ENCODE peak calls at places on chromosomes 11 and 22, in four cellular contexts. P, N, F and D are unnamed samples.

GRCh38 chr22:49295851-49296560 is 531.7 kb downstream of the BRD1 start:
- DNase-seq in P (no peak), N (peak), F (no peak), D (no peak)

GRCh38 chr11:3224730-3225098 is 6.1 kb upstream of the MRGPRG start:
- DNase-seq in P (no peak), N (no peak), F (no peak), D (no peak)

GRCh38 chr22:42179616-42180015 is 49.0 kb upstream of the CYP2D6 start:
- DNase-seq in P (no peak), N (no peak), F (no peak), D (no peak)

GRCh38 chr22:43829904-43830851 is 18.1 kb upstream of the EFCAB6 start:
- DNase-seq in P (no peak), N (no peak), F (peak), D (no peak)

GRCh38 chr11:84412862-84413261 is 1126.7 kb upstream of the CCDC90B start:
- DNase-seq in P (no peak), N (no peak), F (no peak), D (no peak)

GRCh38 chr22:35830305-35830704 is 112.6 kb downstream of the APOL5 start:
- DNase-seq in P (no peak), N (no peak), F (no peak), D (no peak)

GRCh38 chr11:119323532-119324033 is 6.7 kb upstream of the MCAM start:
- DNase-seq in P (peak), N (peak), F (peak), D (peak)

GRCh38 chr11:131471976-131472375 is 101.6 kb downstream of the NTM start:
- DNase-seq in P (no peak), N (no peak), F (no peak), D (no peak)

GRCh38 chr11:62842171-62842717 is 2.9 kb upstream of the WDR74 start:
- DNase-seq in P (peak), N (peak), F (no peak), D (no peak)

GRCh38 chr22:44360686-44361381 is 48.1 kb upstream of the SHISAL1 start:
- DNase-seq in P (no peak), N (no peak), F (no peak), D (no peak)

GRCh38 chr22:47328550-47329243 is 566.2 kb downstream of the TBC1D22A start:
- DNase-seq in P (no peak), N (no peak), F (no peak), D (no peak)

GRCh38 chr11:91497847-91498246 is 726.8 kb upstream of the FAT3 start:
- DNase-seq in P (no peak), N (no peak), F (no peak), D (no peak)

GRCh38 chr11:75597636-75598035 is 35.6 kb downstream of the SERPINH1 start:
- DNase-seq in P (no peak), N (no peak), F (peak), D (peak)

GRCh38 chr22:38696606-38697005 is 4.1 kb downstream of the JOSD1 start:
- DNase-seq in P (no peak), N (peak), F (no peak), D (no peak)

GRCh38 chr11:57777969-57778317 is 16.3 kb downstream of the CTNND1 start:
- DNase-seq in P (no peak), N (no peak), F (no peak), D (no peak)

GRCh38 chr11:26778000-26778757 is 56.3 kb upstream of the SLC5A12 start:
- DNase-seq in P (no peak), N (no peak), F (no peak), D (no peak)

GRCh38 chr11:58905141-58905715 is 34.1 kb upstream of the GLYATL1 start:
- DNase-seq in P (no peak), N (no peak), F (peak), D (no peak)

GRCh38 chr11:7538023-7538422 is 24.2 kb downstream of the PPFIBP2 start:
- DNase-seq in P (no peak), N (no peak), F (no peak), D (no peak)

GRCh38 chr11:17515443-17516176 is 28.6 kb downstream of the USH1C start:
- DNase-seq in P (no peak), N (no peak), F (no peak), D (no peak)